ENCODE peak calls at places on chromosomes 16 and 17, in eight cellular contexts. Z is A549, K is astrocyte of the spinal cord, X is body of pancreas, J is fibroblast of villous mesenchyme, I is ascending aorta, H is progenitor cell of endocrine pancreas, V is foreskin fibroblast. L is an unnamed sample.
A peak's percentile ranks its signal among the peaks of the same experiment; 100 is the strongest.

GRCh38 chr16:79656537-79657115 is 56.1 kb upstream of the MAF start:
- DNase-seq in Z (no peak), K (no peak), X (peak; percentile 32), J (no peak), I (no peak), H (no peak), V (no peak), L (no peak)

GRCh38 chr16:57802635-57803412 is 533 bp upstream of the KIFC3 start:
- DNase-seq in Z (peak; percentile 86), K (peak; percentile 50), X (no peak), J (peak; percentile 48), I (no peak), H (no peak), V (no peak), L (no peak)

GRCh38 chr17:29596811-29597210 is 3.9 kb downstream of the ANKRD13B start:
- DNase-seq in Z (no peak), K (no peak), X (no peak), J (no peak), I (no peak), H (no peak), V (no peak), L (no peak)

GRCh38 chr17:78474631-78475146 is 96.2 kb downstream of the PGS1 start:
- DNase-seq in Z (no peak), K (no peak), X (no peak), J (no peak), I (no peak), H (no peak), V (no peak), L (peak; percentile 60)

GRCh38 chr16:83804366-83804765 is 3.4 kb upstream of the HSBP1 start:
- DNase-seq in Z (no peak), K (no peak), X (no peak), J (no peak), I (no peak), H (no peak), V (no peak), L (no peak)

GRCh38 chr17:29292992-29293889 is 707 bp downstream of the NUFIP2 start:
- DNase-seq in Z (peak; percentile 61), K (peak; percentile 35), X (peak; percentile 72), J (peak; percentile 63), I (peak; percentile 82), H (peak; percentile 57), V (peak; percentile 42), L (peak; percentile 82)

GRCh38 chr16:10859650-10860049 is 17.4 kb upstream of the CIITA start:
- DNase-seq in Z (no peak), K (no peak), X (no peak), J (no peak), I (no peak), H (no peak), V (no peak), L (no peak)

GRCh38 chr17:58224315-58224714 is 5.3 kb upstream of the MKS1 start:
- DNase-seq in Z (peak; percentile 16), K (peak; percentile 32), X (no peak), J (peak; percentile 28), I (no peak), H (no peak), V (peak; percentile 57), L (no peak)

GRCh38 chr16:81500833-81501521 is 56.4 kb downstream of the CMIP start:
- DNase-seq in Z (no peak), K (peak; percentile 87), X (no peak), J (peak; percentile 97), I (peak; percentile 75), H (no peak), V (peak; percentile 61), L (no peak)

GRCh38 chr16:81502396-81503060 is 57.9 kb downstream of the CMIP start:
- DNase-seq in Z (no peak), K (no peak), X (no peak), J (no peak), I (no peak), H (no peak), V (no peak), L (no peak)

GRCh38 chr16:81497690-81498089 is 53.1 kb downstream of the CMIP start:
- DNase-seq in Z (no peak), K (no peak), X (no peak), J (no peak), I (no peak), H (no peak), V (no peak), L (no peak)

GRCh38 chr16:81498351-81498750 is 53.7 kb downstream of the CMIP start:
- DNase-seq in Z (no peak), K (no peak), X (no peak), J (no peak), I (no peak), H (no peak), V (no peak), L (no peak)

DNA sequence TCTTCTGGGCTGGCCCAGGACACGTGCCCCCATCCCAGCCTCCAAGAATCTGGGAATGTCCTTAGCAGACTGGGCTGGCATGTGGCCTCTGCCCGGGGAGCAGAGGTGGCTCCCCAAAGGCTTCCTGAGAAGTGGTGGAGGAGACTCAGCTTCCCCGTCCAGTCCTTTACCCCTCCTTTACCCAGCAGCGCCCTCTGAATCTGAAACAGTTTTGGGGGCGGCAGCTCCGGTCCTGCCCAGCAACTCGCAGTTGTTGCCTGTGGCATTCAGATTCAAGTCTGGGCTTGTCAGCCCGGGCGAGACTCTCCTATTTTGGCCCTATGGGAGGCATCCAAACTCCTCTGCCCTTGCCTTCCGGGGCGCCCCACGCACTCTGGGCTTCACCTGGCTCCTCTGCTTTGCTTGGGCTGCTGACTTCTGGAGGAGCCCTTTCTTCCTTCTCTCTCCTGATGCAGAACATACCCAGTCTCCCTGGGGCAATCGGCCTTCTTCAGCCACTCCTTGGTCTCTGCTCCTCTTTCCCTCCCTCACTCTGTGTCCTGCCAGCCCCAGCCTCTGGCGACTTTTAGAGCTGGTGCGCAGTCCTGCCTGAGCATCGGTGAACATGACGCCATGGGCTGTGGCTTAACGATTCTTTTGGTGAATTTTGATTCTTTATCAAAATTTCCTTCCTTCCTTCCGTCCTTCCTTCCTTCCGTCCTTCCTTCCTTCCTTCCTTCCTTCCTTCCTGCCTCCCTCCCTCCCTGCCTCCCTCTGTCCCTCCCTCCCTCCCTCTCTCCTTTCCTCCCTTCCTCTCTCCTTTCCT is 55.2 kb downstream of the CMIP start:
- DNase-seq in Z (no peak), K (no peak), X (no peak), J (no peak), I (no peak), H (no peak), V (no peak), L (no peak)
- TF ChIP-seq CTCF in Z (no peak), K (no peak), X (no peak), J (no peak), I (no peak), H (no peak), V (no peak), L (no peak)

GRCh38 chr16:81585785-81586184 is 141.2 kb downstream of the CMIP start:
- DNase-seq in Z (peak; percentile 76), K (no peak), X (peak; percentile 20), J (no peak), I (no peak), H (no peak), V (no peak), L (no peak)

GRCh38 chr16:81581107-81581506 is 136.5 kb downstream of the CMIP start:
- DNase-seq in Z (no peak), K (no peak), X (no peak), J (no peak), I (no peak), H (no peak), V (no peak), L (no peak)

GRCh38 chr16:81583893-81584705 is 139.5 kb downstream of the CMIP start:
- DNase-seq in Z (peak; percentile 84), K (peak; percentile 33), X (no peak), J (no peak), I (no peak), H (no peak), V (peak; percentile 71), L (no peak)

GRCh38 chr16:81586421-81586820 is 141.8 kb downstream of the CMIP start:
- DNase-seq in Z (no peak), K (no peak), X (no peak), J (peak; percentile 30), I (no peak), H (no peak), V (no peak), L (no peak)

DNA sequence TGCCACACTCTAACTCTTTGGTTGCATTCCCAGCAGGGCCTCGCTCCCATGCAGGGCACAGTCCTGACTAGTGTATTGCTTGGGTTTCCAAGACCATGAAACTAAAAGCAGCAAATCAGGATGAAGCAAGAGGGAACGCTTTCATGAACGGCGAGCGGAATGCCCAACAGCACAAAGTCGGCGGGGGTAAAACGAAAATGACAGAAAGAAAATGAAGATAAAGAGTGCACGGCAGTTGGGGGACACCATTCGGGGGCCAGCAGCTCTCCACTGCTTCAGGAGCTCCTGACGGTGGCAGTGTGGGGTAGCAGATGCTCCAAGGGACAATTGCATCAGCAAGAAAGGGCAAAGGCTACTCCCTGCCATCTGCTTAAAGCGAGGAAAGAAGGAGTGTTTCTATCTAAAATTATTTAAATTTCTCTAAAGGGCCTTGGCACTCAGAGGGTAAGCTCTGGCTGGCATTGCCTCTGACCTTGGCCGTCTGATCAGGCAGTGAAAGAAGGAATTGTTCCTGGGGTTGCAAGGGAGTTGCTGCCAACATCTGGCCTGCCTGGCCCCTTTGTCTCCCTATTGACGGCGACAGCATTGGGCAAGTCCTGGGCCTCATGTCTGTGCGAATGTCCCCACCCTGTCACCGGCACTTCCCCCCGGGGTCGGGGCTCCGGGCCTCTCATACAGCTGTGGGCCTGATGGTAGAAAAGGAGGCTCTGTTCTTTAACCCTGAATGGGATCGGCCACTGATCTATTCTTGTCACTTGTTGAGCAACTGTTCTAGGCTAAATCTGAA is 138.2 kb downstream of the CMIP start:
- DNase-seq in Z (peak; percentile 58), K (peak; percentile 11), X (peak; percentile 47), J (peak; percentile 30), I (no peak), H (no peak), V (peak; percentile 64), L (no peak)
- TF ChIP-seq CTCF in Z (peak; percentile 27), K (peak; percentile 18), X (peak; percentile 29), J (peak; percentile 28), I (no peak), H (no peak), V (peak; percentile 36), L (no peak)

DNA sequence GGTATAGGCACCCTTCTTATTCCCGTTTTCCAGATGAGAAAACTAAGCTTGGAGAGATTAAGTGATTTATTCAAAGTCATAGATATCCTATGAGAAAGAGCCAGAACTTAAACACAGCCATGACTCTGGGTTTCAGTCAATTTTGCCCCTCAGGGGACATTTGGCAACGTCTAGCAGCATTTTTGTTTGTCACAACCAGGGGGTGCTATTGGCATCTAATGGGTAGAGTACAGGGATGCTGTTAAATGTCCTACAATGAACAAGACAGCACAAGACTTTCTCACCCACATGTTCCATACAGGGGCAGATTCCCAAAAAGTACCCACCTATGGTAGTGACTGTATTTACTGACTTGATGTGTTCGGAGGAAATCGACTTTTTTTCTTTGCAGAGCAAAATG is 4.8 kb upstream of the SHISA9 start:
- DNase-seq in Z (peak; percentile 60), K (peak; percentile 8), X (peak; percentile 12), J (peak; percentile 8), I (no peak), H (no peak), V (no peak), L (no peak)
- TF ChIP-seq CTCF in Z (peak; percentile 44), K (peak; percentile 47), X (peak; percentile 64), J (peak; percentile 31), I (no peak), H (peak; percentile 62), V (peak; percentile 63), L (peak; percentile 55)

DNA sequence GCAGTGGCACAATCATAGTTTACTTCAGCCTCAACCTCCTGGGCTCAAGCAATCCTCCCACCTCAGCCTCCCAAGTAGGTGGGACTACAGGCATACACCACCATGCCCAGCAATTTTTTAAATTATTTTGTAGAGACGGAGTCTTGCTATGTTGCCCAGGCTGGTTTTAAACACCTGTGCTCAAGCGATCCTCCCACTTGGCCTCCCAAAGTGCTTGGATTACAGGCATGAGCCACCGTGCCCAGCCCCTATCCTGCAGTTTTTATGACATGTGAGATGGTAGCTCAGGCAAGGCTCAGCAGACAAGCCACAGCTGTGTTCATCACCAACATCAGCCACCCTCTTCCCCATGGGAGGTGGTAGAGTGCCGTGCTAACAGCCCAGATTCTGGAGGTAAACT is 46.2 kb upstream of the TNRC6A start:
- DNase-seq in Z (no peak), K (no peak), X (no peak), J (no peak), I (no peak), H (no peak), V (no peak), L (no peak)
- TF ChIP-seq CTCF in Z (no peak), K (no peak), X (no peak), J (no peak), I (no peak), H (no peak), V (no peak), L (no peak)

L was measured in activated CD8-positive, alpha-beta T cell treated with anti-CD3 and anti-CD28 coated beads for 36 hours.